ENCODE peak calls at places on chromosome 14, in six cellular contexts. A, Q, G, E, N and Z are unnamed samples.

GRCh38 chr14:104444159-104445030 is 135.2 kb upstream of the C14orf180 start:
- DNase-seq in A (peak), Q (no peak), G (no peak), E (no peak), N (no peak), Z (no peak)

GRCh38 chr14:70315942-70316341 is 43.5 kb downstream of the COX16 start:
- DNase-seq in A (no peak), Q (no peak), G (no peak), E (no peak), N (peak), Z (no peak)

GRCh38 chr14:35408026-35408425 is 3.5 kb upstream of the NFKBIA start:
- DNase-seq in A (no peak), Q (no peak), G (no peak), E (no peak), N (no peak), Z (no peak)

GRCh38 chr14:105203057-105203494 is 22.0 kb upstream of the NUDT14 start:
- DNase-seq in A (peak), Q (peak), G (peak), E (peak), N (peak), Z (peak)

GRCh38 chr14:76919811-76920571 is 93.8 kb downstream of the LRRC74A start:
- DNase-seq in A (no peak), Q (no peak), G (peak), E (peak), N (peak), Z (peak)

GRCh38 chr14:31362746-31363145 is 57.6 kb downstream of the HEATR5A start:
- DNase-seq in A (no peak), Q (no peak), G (no peak), E (no peak), N (peak), Z (no peak)

GRCh38 chr14:105034314-105035039 is 13.6 kb upstream of the CDCA4 start:
- DNase-seq in A (no peak), Q (no peak), G (no peak), E (no peak), N (no peak), Z (no peak)

GRCh38 chr14:35370969-35371368 is 33.6 kb downstream of the NFKBIA start:
- DNase-seq in A (no peak), Q (no peak), G (no peak), E (no peak), N (no peak), Z (no peak)

GRCh38 chr14:105602243-105602750 is 75.9 kb downstream of the TMEM121 start:
- DNase-seq in A (no peak), Q (no peak), G (no peak), E (no peak), N (no peak), Z (no peak)

GRCh38 chr14:24070285-24071143 is 848 bp upstream of the CPNE6 start:
- DNase-seq in A (no peak), Q (no peak), G (no peak), E (no peak), N (no peak), Z (no peak)

DNA sequence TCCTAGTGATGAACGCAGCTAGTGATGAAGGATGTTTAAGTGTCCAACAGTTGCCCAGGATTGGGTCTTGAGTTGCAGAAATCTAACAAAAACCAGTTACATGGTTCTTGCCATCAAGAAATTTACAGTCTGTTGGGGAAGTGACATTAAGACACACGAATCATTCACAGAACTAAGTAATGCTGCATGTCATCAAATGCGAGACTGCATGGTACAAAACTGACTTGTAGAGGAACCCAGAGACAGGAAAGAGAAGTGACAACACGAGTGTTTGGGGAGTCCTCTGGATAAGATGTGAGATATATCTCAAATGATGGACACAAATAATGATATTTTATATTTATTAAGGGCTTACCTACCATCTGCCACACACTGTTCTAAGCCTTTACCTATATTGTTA is 6.1 kb upstream of the SYNE3 start:
- DNase-seq in A (no peak), Q (no peak), G (no peak), E (no peak), N (no peak), Z (no peak)
- H3K4me3 ChIP-seq in A (no peak), Q (no peak), G (no peak), E (no peak), N (no peak), Z (no peak)

DNA sequence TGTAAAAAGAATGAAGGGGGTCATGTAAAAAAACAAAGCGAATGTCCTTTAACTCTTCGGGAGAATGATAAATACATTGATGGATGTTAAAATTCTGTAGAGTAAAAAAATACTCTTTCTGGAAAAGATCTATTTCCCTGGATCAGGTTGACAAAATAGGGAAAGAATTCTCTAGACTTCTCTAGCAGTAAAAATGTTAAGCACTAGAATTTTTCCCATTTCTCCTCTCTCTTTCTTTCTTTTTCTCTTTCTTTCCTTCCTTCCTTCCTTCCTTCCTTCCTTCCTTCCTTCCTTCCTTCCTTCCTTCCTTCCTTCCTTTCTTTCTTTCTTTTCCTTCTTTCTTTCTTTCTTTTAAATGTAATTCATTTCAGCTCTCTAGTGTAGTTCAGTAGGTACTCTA is 552.5 kb downstream of the LRFN5 start:
- DNase-seq in A (no peak), Q (no peak), G (no peak), E (no peak), N (no peak), Z (no peak)
- H3K4me3 ChIP-seq in A (no peak), Q (no peak), G (no peak), E (no peak), N (no peak), Z (no peak)

DNA sequence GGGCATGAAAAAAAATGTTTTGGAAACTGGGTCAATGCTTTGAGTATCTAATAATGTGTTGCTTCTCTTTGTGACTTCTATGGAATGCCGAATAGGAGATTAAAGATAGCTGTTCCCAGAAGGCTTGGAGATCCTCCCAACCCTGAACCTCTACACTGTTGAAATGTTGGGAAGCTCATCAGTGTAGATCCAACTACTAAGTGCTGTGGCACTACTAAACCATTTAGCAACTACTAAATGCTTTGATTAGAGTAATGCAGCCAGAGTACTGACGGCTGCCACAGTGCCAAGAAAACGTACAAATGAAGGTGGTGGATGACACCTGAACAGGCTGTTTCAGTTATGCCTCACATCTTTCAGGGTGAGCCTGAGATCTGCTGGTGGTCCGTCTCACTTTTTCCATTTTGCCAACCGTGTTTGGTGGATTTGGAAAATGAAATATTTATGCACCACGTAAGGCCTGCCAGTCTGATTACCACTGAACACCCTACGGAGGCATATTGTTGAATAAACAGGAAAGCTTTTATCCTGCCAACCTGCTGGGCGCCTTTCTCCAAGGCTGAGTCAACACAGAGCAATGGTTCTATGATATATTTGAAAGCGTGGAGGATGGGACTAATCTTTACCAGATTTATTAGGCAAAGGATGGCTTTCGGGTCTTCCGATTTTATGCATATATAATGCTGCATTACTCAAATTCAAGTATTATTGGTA is 938.0 kb upstream of the FLRT2 start:
- DNase-seq in A (no peak), Q (no peak), G (no peak), E (no peak), N (no peak), Z (peak)
- H3K4me3 ChIP-seq in A (no peak), Q (no peak), G (no peak), E (no peak), N (no peak), Z (no peak)

GRCh38 chr14:92652413-92653151 is 95.8 kb downstream of the LGMN start:
- DNase-seq in A (no peak), Q (no peak), G (no peak), E (no peak), N (no peak), Z (no peak)
- H3K4me3 ChIP-seq in A (no peak), Q (no peak), G (no peak), E (peak), N (no peak), Z (no peak)

GRCh38 chr14:72888636-72889201 is 5.2 kb downstream of the DPF3 start:
- DNase-seq in A (no peak), Q (no peak), G (peak), E (no peak), N (no peak), Z (no peak)
- H3K4me3 ChIP-seq in A (no peak), Q (no peak), G (no peak), E (no peak), N (no peak), Z (no peak)

GRCh38 chr14:56795284-56795622 is 15.0 kb downstream of the OTX2 start:
- DNase-seq in A (no peak), Q (no peak), G (no peak), E (no peak), N (no peak), Z (no peak)
- H3K4me3 ChIP-seq in A (no peak), Q (peak), G (no peak), E (no peak), N (no peak), Z (no peak)

GRCh38 chr14:65230287-65230728 is 128.0 kb upstream of the MAX start:
- DNase-seq in A (peak), Q (peak), G (peak), E (peak), N (no peak), Z (no peak)
- H3K4me3 ChIP-seq in A (peak), Q (no peak), G (peak), E (peak), N (no peak), Z (no peak)